ENCODE peak calls at places on chromosomes 1 and 21, in eight cellular contexts. One of them, this sample, is unnamed.

GRCh38 chr1:228370941-228371740 is 35.5 kb downstream of the TRIM11 start:
- DNase-seq in epithelial cell of prostate: no peak
- DNase-seq in HS-5: no peak
- DNase-seq in EH: no peak
- DNase-seq in stimulated activated CD4-positive, alpha-beta T cell treated with anti-CD3 and anti-CD28 coated beads, Interleukin-4, amount 100 ng/mL, for 48 hours: no peak
- DNase-seq in NCI-H510A treated with DMSO at 0.1 percent for 48 hours: peak; percentile 13
- DNase-seq in HAP-1: no peak
- DNase-seq in progenitor cell of endocrine pancreas: no peak
- DNase-seq in this sample: no peak

GRCh38 chr1:19313636-19313959 is 1.5 kb downstream of the SLC66A1 start:
- DNase-seq in stimulated activated CD4-positive, alpha-beta T cell treated with anti-CD3 and anti-CD28 coated beads, Interleukin-4, amount 100 ng/mL, for 48 hours: no peak
- DNase-seq in HAP-1: no peak
- DNase-seq in progenitor cell of endocrine pancreas: no peak
- DNase-seq in EH: no peak
- DNase-seq in NCI-H510A treated with DMSO at 0.1 percent for 48 hours: no peak
- DNase-seq in epithelial cell of prostate: no peak
- DNase-seq in HS-5: no peak
- DNase-seq in this sample: no peak

GRCh38 chr1:39098569-39099250 is 72.6 kb downstream of the NDUFS5 start:
- DNase-seq in epithelial cell of prostate: no peak
- DNase-seq in NCI-H510A treated with DMSO at 0.1 percent for 48 hours: peak; percentile 100
- DNase-seq in HAP-1: peak; percentile 80
- DNase-seq in stimulated activated CD4-positive, alpha-beta T cell treated with anti-CD3 and anti-CD28 coated beads, Interleukin-4, amount 100 ng/mL, for 48 hours: peak; percentile 34
- DNase-seq in HS-5: peak; percentile 78
- DNase-seq in EH: peak; percentile 98
- DNase-seq in progenitor cell of endocrine pancreas: no peak
- DNase-seq in this sample: peak; percentile 88

GRCh38 chr1:225378880-225379279 is 49.0 kb downstream of the LBR start:
- DNase-seq in stimulated activated CD4-positive, alpha-beta T cell treated with anti-CD3 and anti-CD28 coated beads, Interleukin-4, amount 100 ng/mL, for 48 hours: no peak
- DNase-seq in EH: peak; percentile 35
- DNase-seq in NCI-H510A treated with DMSO at 0.1 percent for 48 hours: no peak
- DNase-seq in HAP-1: peak; percentile 85
- DNase-seq in progenitor cell of endocrine pancreas: no peak
- DNase-seq in epithelial cell of prostate: peak; percentile 87
- DNase-seq in HS-5: no peak
- DNase-seq in this sample: no peak

GRCh38 chr1:215891266-215891665 is 324.2 kb downstream of the KCTD3 start:
- DNase-seq in stimulated activated CD4-positive, alpha-beta T cell treated with anti-CD3 and anti-CD28 coated beads, Interleukin-4, amount 100 ng/mL, for 48 hours: no peak
- DNase-seq in EH: peak; percentile 40
- DNase-seq in epithelial cell of prostate: no peak
- DNase-seq in progenitor cell of endocrine pancreas: no peak
- DNase-seq in NCI-H510A treated with DMSO at 0.1 percent for 48 hours: no peak
- DNase-seq in HAP-1: no peak
- DNase-seq in HS-5: no peak
- DNase-seq in this sample: no peak

GRCh38 chr1:42419449-42419848 is 36.4 kb downstream of the ZMYND12 start:
- DNase-seq in stimulated activated CD4-positive, alpha-beta T cell treated with anti-CD3 and anti-CD28 coated beads, Interleukin-4, amount 100 ng/mL, for 48 hours: no peak
- DNase-seq in EH: no peak
- DNase-seq in HS-5: no peak
- DNase-seq in HAP-1: no peak
- DNase-seq in progenitor cell of endocrine pancreas: no peak
- DNase-seq in NCI-H510A treated with DMSO at 0.1 percent for 48 hours: peak; percentile 50
- DNase-seq in epithelial cell of prostate: no peak
- DNase-seq in this sample: no peak

GRCh38 chr1:242199861-242200458 is 201.1 kb upstream of the MAP1LC3C start:
- DNase-seq in NCI-H510A treated with DMSO at 0.1 percent for 48 hours: no peak
- DNase-seq in progenitor cell of endocrine pancreas: no peak
- DNase-seq in stimulated activated CD4-positive, alpha-beta T cell treated with anti-CD3 and anti-CD28 coated beads, Interleukin-4, amount 100 ng/mL, for 48 hours: no peak
- DNase-seq in HAP-1: peak; percentile 78
- DNase-seq in HS-5: no peak
- DNase-seq in EH: no peak
- DNase-seq in epithelial cell of prostate: peak; percentile 48
- DNase-seq in this sample: no peak

GRCh38 chr1:147413110-147413605 is 128.1 kb upstream of the BCL9 start:
- DNase-seq in stimulated activated CD4-positive, alpha-beta T cell treated with anti-CD3 and anti-CD28 coated beads, Interleukin-4, amount 100 ng/mL, for 48 hours: no peak
- DNase-seq in NCI-H510A treated with DMSO at 0.1 percent for 48 hours: no peak
- DNase-seq in HAP-1: no peak
- DNase-seq in EH: no peak
- DNase-seq in progenitor cell of endocrine pancreas: no peak
- DNase-seq in HS-5: no peak
- DNase-seq in epithelial cell of prostate: no peak
- DNase-seq in this sample: no peak

GRCh38 chr1:22048351-22049192 is 3.9 kb upstream of the CDC42 start:
- DNase-seq in HAP-1: no peak
- DNase-seq in EH: peak; percentile 35
- DNase-seq in progenitor cell of endocrine pancreas: no peak
- DNase-seq in NCI-H510A treated with DMSO at 0.1 percent for 48 hours: no peak
- DNase-seq in epithelial cell of prostate: no peak
- DNase-seq in HS-5: no peak
- DNase-seq in stimulated activated CD4-positive, alpha-beta T cell treated with anti-CD3 and anti-CD28 coated beads, Interleukin-4, amount 100 ng/mL, for 48 hours: peak; percentile 24
- DNase-seq in this sample: peak; percentile 19

GRCh38 chr21:41080485-41080884 is 87.5 kb upstream of the BACE2 start:
- DNase-seq in stimulated activated CD4-positive, alpha-beta T cell treated with anti-CD3 and anti-CD28 coated beads, Interleukin-4, amount 100 ng/mL, for 48 hours: no peak
- DNase-seq in HAP-1: no peak
- DNase-seq in progenitor cell of endocrine pancreas: no peak
- DNase-seq in NCI-H510A treated with DMSO at 0.1 percent for 48 hours: no peak
- DNase-seq in epithelial cell of prostate: no peak
- DNase-seq in EH: no peak
- DNase-seq in HS-5: no peak
- DNase-seq in this sample: no peak

This sample was measured in NAMALWA.